ENCODE peak calls at places on chromosomes 11 and 22, in eight cellular contexts. One of them, this sample, is unnamed.

GRCh38 chr11:121359587-121359986 is 67.0 kb downstream of the SC5D start:
- DNase-seq in HFFc6: no peak
- DNase-seq in right atrium auricular region: no peak
- DNase-seq in fibroblast of lung: no peak
- DNase-seq in astrocyte of the spinal cord: no peak
- DNase-seq in heart right ventricle: no peak
- DNase-seq in RWPE1: no peak
- DNase-seq in K562: no peak
- DNase-seq in this sample: no peak

GRCh38 chr11:4699697-4700435 is 2.2 kb upstream of the OR51E2 start:
- DNase-seq in HFFc6: no peak
- DNase-seq in right atrium auricular region: no peak
- DNase-seq in fibroblast of lung: no peak
- DNase-seq in astrocyte of the spinal cord: no peak
- DNase-seq in heart right ventricle: no peak
- DNase-seq in RWPE1: no peak
- DNase-seq in K562: no peak
- DNase-seq in this sample: no peak

GRCh38 chr11:32706985-32707736 is 87.3 kb downstream of the CCDC73 start:
- DNase-seq in HFFc6: peak
- DNase-seq in right atrium auricular region: no peak
- DNase-seq in fibroblast of lung: peak
- DNase-seq in astrocyte of the spinal cord: peak
- DNase-seq in heart right ventricle: no peak
- DNase-seq in RWPE1: peak
- DNase-seq in K562: peak
- DNase-seq in this sample: peak

GRCh38 chr11:131465746-131466145 is 95.3 kb downstream of the NTM start:
- DNase-seq in HFFc6: no peak
- DNase-seq in right atrium auricular region: no peak
- DNase-seq in fibroblast of lung: no peak
- DNase-seq in astrocyte of the spinal cord: no peak
- DNase-seq in heart right ventricle: no peak
- DNase-seq in RWPE1: no peak
- DNase-seq in K562: peak
- DNase-seq in this sample: no peak

GRCh38 chr11:128279861-128280260 is 307.5 kb downstream of the ETS1 start:
- DNase-seq in HFFc6: peak
- DNase-seq in right atrium auricular region: no peak
- DNase-seq in fibroblast of lung: no peak
- DNase-seq in astrocyte of the spinal cord: no peak
- DNase-seq in heart right ventricle: no peak
- DNase-seq in RWPE1: peak
- DNase-seq in K562: no peak
- DNase-seq in this sample: no peak

GRCh38 chr11:20362481-20362880 is 1.0 kb upstream of the HTATIP2 start:
- DNase-seq in HFFc6: no peak
- DNase-seq in right atrium auricular region: no peak
- DNase-seq in fibroblast of lung: no peak
- DNase-seq in astrocyte of the spinal cord: no peak
- DNase-seq in heart right ventricle: no peak
- DNase-seq in RWPE1: no peak
- DNase-seq in K562: no peak
- DNase-seq in this sample: no peak

GRCh38 chr11:16966633-16967346 is 47.4 kb downstream of the PLEKHA7 start:
- DNase-seq in HFFc6: no peak
- DNase-seq in right atrium auricular region: no peak
- DNase-seq in fibroblast of lung: no peak
- DNase-seq in astrocyte of the spinal cord: no peak
- DNase-seq in heart right ventricle: no peak
- DNase-seq in RWPE1: no peak
- DNase-seq in K562: no peak
- DNase-seq in this sample: no peak

GRCh38 chr22:38220163-38220562 is 18.4 kb downstream of the MAFF start:
- DNase-seq in HFFc6: no peak
- DNase-seq in right atrium auricular region: no peak
- DNase-seq in fibroblast of lung: no peak
- DNase-seq in astrocyte of the spinal cord: no peak
- DNase-seq in heart right ventricle: no peak
- DNase-seq in RWPE1: no peak
- DNase-seq in K562: no peak
- DNase-seq in this sample: no peak

GRCh38 chr22:42885446-42885845 is 28.4 kb upstream of the ARFGAP3 start:
- DNase-seq in HFFc6: peak
- DNase-seq in right atrium auricular region: no peak
- DNase-seq in fibroblast of lung: no peak
- DNase-seq in astrocyte of the spinal cord: no peak
- DNase-seq in heart right ventricle: no peak
- DNase-seq in RWPE1: no peak
- DNase-seq in K562: no peak
- DNase-seq in this sample: no peak

GRCh38 chr22:22941831-22942510 is 54.4 kb downstream of the IGLL5 start:
- DNase-seq in HFFc6: no peak
- DNase-seq in right atrium auricular region: peak
- DNase-seq in fibroblast of lung: no peak
- DNase-seq in astrocyte of the spinal cord: no peak
- DNase-seq in heart right ventricle: peak
- DNase-seq in RWPE1: no peak
- DNase-seq in K562: no peak
- DNase-seq in this sample: no peak

GRCh38 chr11:114340311-114341131 is 44.3 kb downstream of the NNMT start:
- DNase-seq in HFFc6: peak
- DNase-seq in right atrium auricular region: peak
- DNase-seq in fibroblast of lung: peak
- DNase-seq in astrocyte of the spinal cord: peak
- DNase-seq in heart right ventricle: peak
- DNase-seq in RWPE1: peak
- DNase-seq in K562: peak
- DNase-seq in this sample: peak

GRCh38 chr11:134574425-134574824 is 162.4 kb upstream of the B3GAT1 start:
- DNase-seq in HFFc6: no peak
- DNase-seq in right atrium auricular region: peak
- DNase-seq in fibroblast of lung: no peak
- DNase-seq in astrocyte of the spinal cord: no peak
- DNase-seq in heart right ventricle: peak
- DNase-seq in RWPE1: no peak
- DNase-seq in K562: no peak
- DNase-seq in this sample: no peak

GRCh38 chr11:128862421-128862820 is 4.7 kb downstream of the KCNJ1 start:
- DNase-seq in HFFc6: no peak
- DNase-seq in right atrium auricular region: no peak
- DNase-seq in fibroblast of lung: no peak
- DNase-seq in astrocyte of the spinal cord: no peak
- DNase-seq in heart right ventricle: no peak
- DNase-seq in RWPE1: no peak
- DNase-seq in K562: no peak
- DNase-seq in this sample: no peak

GRCh38 chr11:116725434-116726221 is 47.2 kb downstream of the BUD13 start:
- DNase-seq in HFFc6: no peak
- DNase-seq in right atrium auricular region: no peak
- DNase-seq in fibroblast of lung: no peak
- DNase-seq in astrocyte of the spinal cord: no peak
- DNase-seq in heart right ventricle: no peak
- DNase-seq in RWPE1: no peak
- DNase-seq in K562: no peak
- DNase-seq in this sample: peak

GRCh38 chr11:111734383-111735261 is 31.6 kb downstream of the PPP2R1B start:
- DNase-seq in HFFc6: no peak
- DNase-seq in right atrium auricular region: no peak
- DNase-seq in fibroblast of lung: no peak
- DNase-seq in astrocyte of the spinal cord: peak
- DNase-seq in heart right ventricle: no peak
- DNase-seq in RWPE1: no peak
- DNase-seq in K562: no peak
- DNase-seq in this sample: peak

GRCh38 chr22:49213731-49214352 is 613.8 kb downstream of the BRD1 start:
- DNase-seq in HFFc6: no peak
- DNase-seq in right atrium auricular region: peak
- DNase-seq in fibroblast of lung: no peak
- DNase-seq in astrocyte of the spinal cord: no peak
- DNase-seq in heart right ventricle: no peak
- DNase-seq in RWPE1: no peak
- DNase-seq in K562: no peak
- DNase-seq in this sample: no peak

GRCh38 chr22:45170001-45170466 is 6.3 kb downstream of the NUP50 start:
- DNase-seq in HFFc6: no peak
- DNase-seq in right atrium auricular region: no peak
- DNase-seq in fibroblast of lung: no peak
- DNase-seq in astrocyte of the spinal cord: no peak
- DNase-seq in heart right ventricle: no peak
- DNase-seq in RWPE1: no peak
- DNase-seq in K562: peak
- DNase-seq in this sample: no peak

GRCh38 chr22:17477401-17477833 is 85.9 kb upstream of the SLC25A18 start:
- DNase-seq in HFFc6: no peak
- DNase-seq in right atrium auricular region: peak
- DNase-seq in fibroblast of lung: peak
- DNase-seq in astrocyte of the spinal cord: no peak
- DNase-seq in heart right ventricle: peak
- DNase-seq in RWPE1: no peak
- DNase-seq in K562: no peak
- DNase-seq in this sample: peak

GRCh38 chr22:17471901-17472566 is 91.3 kb upstream of the SLC25A18 start:
- DNase-seq in HFFc6: no peak
- DNase-seq in right atrium auricular region: no peak
- DNase-seq in fibroblast of lung: peak
- DNase-seq in astrocyte of the spinal cord: no peak
- DNase-seq in heart right ventricle: no peak
- DNase-seq in RWPE1: no peak
- DNase-seq in K562: no peak
- DNase-seq in this sample: peak

GRCh38 chr22:17476838-17477237 is 86.5 kb upstream of the SLC25A18 start:
- DNase-seq in HFFc6: no peak
- DNase-seq in right atrium auricular region: no peak
- DNase-seq in fibroblast of lung: peak
- DNase-seq in astrocyte of the spinal cord: no peak
- DNase-seq in heart right ventricle: no peak
- DNase-seq in RWPE1: no peak
- DNase-seq in K562: no peak
- DNase-seq in this sample: peak

GRCh38 chr22:17472886-17473285 is 90.4 kb upstream of the SLC25A18 start:
- DNase-seq in HFFc6: no peak
- DNase-seq in right atrium auricular region: no peak
- DNase-seq in fibroblast of lung: no peak
- DNase-seq in astrocyte of the spinal cord: no peak
- DNase-seq in heart right ventricle: no peak
- DNase-seq in RWPE1: no peak
- DNase-seq in K562: no peak
- DNase-seq in this sample: no peak

GRCh38 chr22:17475318-17476212 is 87.7 kb upstream of the SLC25A18 start:
- DNase-seq in HFFc6: no peak
- DNase-seq in right atrium auricular region: no peak
- DNase-seq in fibroblast of lung: no peak
- DNase-seq in astrocyte of the spinal cord: no peak
- DNase-seq in heart right ventricle: no peak
- DNase-seq in RWPE1: no peak
- DNase-seq in K562: no peak
- DNase-seq in this sample: no peak
- TF ChIP-seq CTCF in HFFc6: no peak
- TF ChIP-seq CTCF in right atrium auricular region: no peak
- TF ChIP-seq CTCF in fibroblast of lung: no peak
- TF ChIP-seq CTCF in astrocyte of the spinal cord: no peak
- TF ChIP-seq CTCF in heart right ventricle: no peak
- TF ChIP-seq CTCF in RWPE1: no peak
- TF ChIP-seq CTCF in K562: no peak
- TF ChIP-seq CTCF in this sample: no peak

DNA sequence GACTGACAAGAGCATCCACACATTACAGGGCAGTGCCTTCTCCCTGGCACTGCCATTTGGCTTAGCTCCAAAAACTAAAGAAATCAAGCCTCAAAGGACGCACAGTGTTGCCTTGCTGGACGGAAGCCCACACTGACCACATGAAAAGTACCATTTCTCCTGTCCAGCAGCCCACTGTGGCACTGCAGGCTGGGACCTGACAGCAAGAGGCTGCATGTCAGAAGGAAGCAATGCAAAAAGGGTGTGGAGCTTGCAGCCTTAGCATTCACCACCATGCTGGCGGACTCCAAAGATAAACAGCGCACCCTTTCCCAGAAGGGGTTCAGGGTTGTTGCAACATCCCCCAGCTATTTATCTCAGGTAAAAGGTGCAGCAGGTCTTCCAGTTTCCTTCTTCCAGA is 109.3 kb upstream of the BMAL1 start:
- DNase-seq in HFFc6: no peak
- DNase-seq in right atrium auricular region: no peak
- DNase-seq in fibroblast of lung: no peak
- DNase-seq in astrocyte of the spinal cord: no peak
- DNase-seq in heart right ventricle: no peak
- DNase-seq in RWPE1: peak
- DNase-seq in K562: no peak
- DNase-seq in this sample: no peak
- TF ChIP-seq CTCF in HFFc6: no peak
- TF ChIP-seq CTCF in right atrium auricular region: no peak
- TF ChIP-seq CTCF in fibroblast of lung: no peak
- TF ChIP-seq CTCF in astrocyte of the spinal cord: no peak
- TF ChIP-seq CTCF in heart right ventricle: no peak
- TF ChIP-seq CTCF in RWPE1: no peak
- TF ChIP-seq CTCF in K562: no peak
- TF ChIP-seq CTCF in this sample: no peak

DNA sequence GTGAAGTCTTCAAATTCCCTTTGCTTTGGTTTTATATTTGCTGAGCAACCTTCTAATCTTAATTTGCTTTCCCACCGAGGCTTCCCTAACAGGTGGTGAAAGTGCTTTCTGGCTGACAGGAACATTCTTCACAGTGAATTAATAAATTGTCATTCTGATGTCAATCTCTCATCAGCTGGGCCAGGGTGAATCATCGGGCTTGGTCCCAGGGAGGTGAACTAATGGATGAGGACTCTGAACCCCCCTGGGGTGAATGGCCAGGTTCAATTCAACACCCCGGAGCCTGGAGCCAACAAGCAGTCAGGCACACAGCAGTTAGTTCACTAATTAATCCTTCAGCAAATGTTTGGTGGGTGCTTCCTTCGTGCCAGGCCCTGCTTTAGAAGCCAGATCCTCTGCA is 155.4 kb upstream of the PDGFD start:
- DNase-seq in HFFc6: no peak
- DNase-seq in right atrium auricular region: no peak
- DNase-seq in fibroblast of lung: no peak
- DNase-seq in astrocyte of the spinal cord: no peak
- DNase-seq in heart right ventricle: no peak
- DNase-seq in RWPE1: no peak
- DNase-seq in K562: no peak
- DNase-seq in this sample: no peak
- TF ChIP-seq CTCF in HFFc6: no peak
- TF ChIP-seq CTCF in right atrium auricular region: no peak
- TF ChIP-seq CTCF in fibroblast of lung: no peak
- TF ChIP-seq CTCF in astrocyte of the spinal cord: no peak
- TF ChIP-seq CTCF in heart right ventricle: no peak
- TF ChIP-seq CTCF in RWPE1: no peak
- TF ChIP-seq CTCF in K562: no peak
- TF ChIP-seq CTCF in this sample: no peak

DNA sequence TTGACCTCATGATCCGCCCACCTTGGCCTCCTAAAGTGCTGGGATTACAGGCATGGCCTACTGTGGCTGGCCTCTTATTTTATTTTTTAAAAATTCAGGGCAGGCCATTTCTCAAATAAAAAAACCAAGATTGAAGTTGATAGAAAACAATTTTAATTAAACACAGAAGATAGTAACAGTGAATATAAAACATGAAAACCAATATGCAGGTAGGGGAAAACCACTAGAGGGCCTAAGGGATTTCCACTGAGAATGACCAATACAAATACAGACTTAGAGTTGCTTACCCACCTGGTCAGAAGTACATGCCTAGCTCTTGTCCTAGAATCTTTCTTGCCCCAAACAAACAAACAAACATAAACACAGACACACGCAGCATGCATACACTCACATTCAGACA is 1.7 kb upstream of the RTCB start:
- DNase-seq in HFFc6: peak
- DNase-seq in right atrium auricular region: no peak
- DNase-seq in fibroblast of lung: peak
- DNase-seq in astrocyte of the spinal cord: peak
- DNase-seq in heart right ventricle: no peak
- DNase-seq in RWPE1: peak
- DNase-seq in K562: peak
- DNase-seq in this sample: peak
- TF ChIP-seq CTCF in HFFc6: peak
- TF ChIP-seq CTCF in right atrium auricular region: no peak
- TF ChIP-seq CTCF in fibroblast of lung: peak
- TF ChIP-seq CTCF in astrocyte of the spinal cord: peak
- TF ChIP-seq CTCF in heart right ventricle: peak
- TF ChIP-seq CTCF in RWPE1: peak
- TF ChIP-seq CTCF in K562: peak
- TF ChIP-seq CTCF in this sample: peak

This sample was measured in cardiac fibroblast.